ENCODE peak calls at places on chromosomes 6 and 20, in nine cellular contexts. T is IMR-90, P is choroid plexus epithelial cell, U is ovary, H is GM12865, I is AG04450, V is DND-41, G is psoas muscle, Y is A549. F is an unnamed sample.

GRCh38 chr6:10413850-10414765 is 766 bp downstream of the TFAP2A start:
- DNase-seq in G (no peak), V (no peak), U (no peak), Y (peak), H (no peak), T (no peak), I (no peak), P (no peak), F (peak)

GRCh38 chr6:27986928-27987725 is 30.1 kb downstream of the OR2B6 start:
- DNase-seq in G (no peak), I (no peak), Y (no peak), V (no peak), U (no peak), H (no peak), P (peak), T (peak), F (no peak)

GRCh38 chr6:115819506-115819905 is 241.2 kb downstream of the FRK start:
- DNase-seq in I (no peak), T (no peak), U (no peak), H (no peak), G (no peak), V (no peak), P (no peak), Y (no peak), F (no peak)

GRCh38 chr6:42451595-42452170 is at the start of gene TRERF1:
- DNase-seq in H (peak), V (peak), T (peak), G (peak), Y (peak), P (peak), I (peak), U (peak), F (peak)

GRCh38 chr6:111834356-111834755 is 38.9 kb downstream of the FYN start:
- DNase-seq in G (no peak), P (no peak), I (no peak), V (no peak), Y (no peak), T (no peak), U (no peak), H (no peak), F (no peak)

GRCh38 chr6:163260911-163261310 is 153.6 kb upstream of the QKI start:
- DNase-seq in V (no peak), T (no peak), P (no peak), H (no peak), G (no peak), I (no peak), Y (no peak), U (no peak), F (no peak)

GRCh38 chr6:36615018-36615761 is 21.0 kb downstream of the SRSF3 start:
- DNase-seq in I (peak), H (peak), T (peak), G (peak), Y (peak), V (peak), U (peak), P (peak), F (peak)

GRCh38 chr6:157714153-157714490 is 108.9 kb upstream of the SNX9 start:
- DNase-seq in V (no peak), P (peak), Y (no peak), G (no peak), T (peak), H (no peak), I (no peak), U (no peak), F (peak)

GRCh38 chr6:108497883-108498282 is 62.8 kb upstream of the FOXO3 start:
- DNase-seq in T (peak), U (no peak), P (peak), I (no peak), H (peak), Y (peak), V (peak), G (no peak), F (peak)

GRCh38 chr6:19587238-19587942 is 249.8 kb upstream of the ID4 start:
- DNase-seq in P (no peak), I (no peak), T (no peak), U (no peak), G (no peak), Y (no peak), V (no peak), H (no peak), F (no peak)

GRCh38 chr6:27720607-27721580 is 191.3 kb downstream of the OR2B2 start:
- DNase-seq in T (peak), H (peak), G (no peak), P (peak), Y (peak), I (no peak), V (no peak), U (no peak), F (peak)

GRCh38 chr6:73028124-73028766 is 197.1 kb downstream of the KHDC1L start:
- DNase-seq in U (no peak), P (no peak), H (no peak), I (no peak), G (no peak), V (no peak), T (no peak), Y (no peak), F (no peak)

GRCh38 chr20:2640260-2640659 is 12.2 kb upstream of the NOP56 start:
- DNase-seq in G (no peak), T (no peak), H (no peak), U (no peak), Y (no peak), V (no peak), P (no peak), I (no peak), F (no peak)

GRCh38 chr20:13546497-13547131 is 92.1 kb downstream of the TASP1 start:
- DNase-seq in T (peak), V (peak), Y (peak), I (peak), U (peak), P (peak), G (peak), H (peak), F (peak)

GRCh38 chr20:50713677-50714101 is 17.7 kb upstream of the PARD6B start:
- DNase-seq in T (peak), H (no peak), V (no peak), U (peak), Y (no peak), G (no peak), I (no peak), P (peak), F (peak)

GRCh38 chr6:158468666-158469065 is 91.2 kb upstream of the TMEM181 start:
- DNase-seq in Y (no peak), P (no peak), U (no peak), H (no peak), V (no peak), T (no peak), G (no peak), I (no peak), F (no peak)

GRCh38 chr6:167141667-167142432 is 15.9 kb downstream of the GPR31 start:
- DNase-seq in G (no peak), I (no peak), H (peak), V (peak), T (no peak), P (peak), U (peak), Y (peak), F (no peak)

GRCh38 chr20:57460781-57461465 is 64.0 kb downstream of the CTCFL start:
- DNase-seq in G (no peak), P (no peak), I (no peak), U (no peak), T (no peak), Y (no peak), H (no peak), V (no peak), F (no peak)

GRCh38 chr6:146741609-146742008 is 142.8 kb downstream of the ADGB start:
- DNase-seq in V (no peak), G (no peak), T (peak), U (no peak), H (no peak), P (peak), Y (no peak), I (no peak), F (peak)

GRCh38 chr6:37134622-37135191 is 35.2 kb upstream of the PIM1 start:
- DNase-seq in V (no peak), H (no peak), T (peak), Y (peak), U (no peak), G (peak), I (peak), P (peak), F (peak)

GRCh38 chr20:47355489-47356219 is 845 bp downstream of the ZMYND8 start:
- DNase-seq in I (no peak), V (peak), T (no peak), Y (no peak), P (no peak), G (no peak), H (no peak), U (no peak), F (no peak)

GRCh38 chr6:81950877-81951276 is 198.4 kb upstream of the TENT5A start:
- DNase-seq in I (no peak), H (peak), Y (no peak), P (peak), U (no peak), G (no peak), V (no peak), T (peak), F (peak)

GRCh38 chr6:46925563-46926253 is 4.0 kb upstream of the ADGRF5 start:
- DNase-seq in U (no peak), V (no peak), T (peak), P (peak), H (no peak), I (no peak), G (peak), Y (peak), F (peak)

GRCh38 chr20:50496773-50497375 is 13.3 kb upstream of the PTPN1 start:
- DNase-seq in P (no peak), G (no peak), U (no peak), T (no peak), V (no peak), Y (no peak), I (no peak), H (peak), F (peak)

GRCh38 chr6:16639689-16640480 is 121.4 kb downstream of the ATXN1 start:
- DNase-seq in I (peak), H (no peak), Y (peak), P (peak), V (no peak), T (peak), G (no peak), U (no peak), F (peak)

GRCh38 chr6:17361013-17361412 is 32.4 kb upstream of the CAP2 start:
- DNase-seq in H (no peak), P (peak), Y (no peak), U (no peak), I (no peak), G (no peak), T (peak), V (no peak), F (no peak)

GRCh38 chr6:25454141-25454540 is 175.0 kb downstream of the CARMIL1 start:
- DNase-seq in V (no peak), Y (no peak), U (no peak), G (no peak), P (peak), I (no peak), H (no peak), T (peak), F (no peak)

GRCh38 chr20:61516398-61517208 is 264.5 kb downstream of the CDH4 start:
- DNase-seq in G (no peak), P (no peak), T (peak), U (no peak), H (no peak), V (no peak), I (no peak), Y (no peak), F (peak)
- TF ChIP-seq CTCF in G (no peak), P (no peak), T (no peak), U (no peak), H (no peak), V (no peak), I (peak), Y (no peak), F (no peak)

GRCh38 chr20:61371501-61372150 is 119.6 kb downstream of the CDH4 start:
- DNase-seq in H (no peak), T (peak), Y (no peak), G (no peak), V (no peak), I (no peak), P (no peak), U (no peak), F (no peak)

GRCh38 chr20:61373055-61373399 is 121.0 kb downstream of the CDH4 start:
- DNase-seq in I (no peak), Y (no peak), T (no peak), G (no peak), P (no peak), U (no peak), V (no peak), H (no peak), F (no peak)

GRCh38 chr20:61369731-61370520 is 117.9 kb downstream of the CDH4 start:
- DNase-seq in P (no peak), H (no peak), U (no peak), I (no peak), G (no peak), T (no peak), V (no peak), Y (no peak), F (no peak)

GRCh38 chr20:61372151-61373054 is 120.3 kb downstream of the CDH4 start:
- DNase-seq in I (no peak), P (no peak), G (no peak), Y (no peak), V (no peak), T (no peak), H (no peak), U (no peak), F (no peak)

DNA sequence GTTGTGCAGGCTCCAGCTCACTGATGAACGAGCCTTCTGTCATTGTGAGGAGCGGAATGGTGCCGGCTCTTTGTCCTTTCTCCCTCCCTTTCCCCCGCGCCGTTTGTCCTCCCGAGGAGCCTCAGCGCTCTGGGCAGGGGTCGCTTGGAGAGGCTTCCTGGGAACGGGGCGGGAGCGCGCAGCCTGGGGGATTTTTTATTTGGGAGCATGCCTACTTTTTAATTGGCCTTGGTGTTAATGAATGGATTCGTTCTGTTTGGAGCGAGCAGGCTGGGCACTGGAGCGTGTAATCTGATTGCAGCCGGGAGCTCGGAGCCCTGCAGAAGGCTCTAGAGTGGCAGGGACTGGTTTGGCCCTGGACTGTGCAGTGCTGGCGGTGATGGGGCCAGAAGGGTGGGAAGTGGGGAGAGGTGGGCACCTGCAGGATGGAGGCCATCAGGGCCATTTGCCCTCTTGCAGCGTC is 118.8 kb downstream of the CDH4 start:
- DNase-seq in I (no peak), T (no peak), Y (no peak), G (no peak), H (no peak), P (no peak), U (no peak), V (no peak), F (no peak)
- H3K4me3 ChIP-seq in I (no peak), T (no peak), Y (no peak), G (no peak), H (no peak), P (no peak), U (no peak), V (no peak), F (no peak)

DNA sequence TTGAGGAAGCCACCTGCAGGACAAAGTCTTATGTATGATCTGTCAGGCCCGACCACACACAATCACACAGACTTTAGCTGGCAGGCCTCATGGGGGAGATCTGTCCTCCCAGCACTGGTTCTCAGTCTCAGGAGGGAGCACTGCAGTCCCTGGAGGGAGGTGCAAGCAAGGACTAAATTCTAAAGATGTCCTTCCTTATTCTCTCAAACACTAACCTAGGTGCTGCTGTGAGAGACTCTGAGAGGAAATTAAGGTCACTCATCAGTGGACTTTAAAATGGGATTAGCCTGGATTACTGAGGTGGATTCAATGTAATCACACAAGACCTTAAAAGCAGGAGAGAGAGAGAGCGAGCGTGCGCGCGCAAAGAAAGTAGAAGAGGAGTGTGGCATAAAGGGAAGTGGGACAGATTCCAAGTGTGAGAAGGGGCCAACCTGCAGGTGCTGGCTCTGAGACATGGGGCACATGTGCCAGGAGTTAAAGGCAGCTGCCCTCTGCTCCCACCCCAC is 14.3 kb downstream of the GLO1 start:
- DNase-seq in T (no peak), H (peak), U (no peak), I (no peak), Y (no peak), G (no peak), V (no peak), P (no peak), F (no peak)
- TF ChIP-seq CTCF in T (no peak), H (no peak), U (no peak), I (no peak), Y (no peak), G (no peak), V (no peak), P (no peak), F (no peak)

GRCh38 chr6:43627008-43627825 is 1.8 kb downstream of the GTPBP2 start:
- DNase-seq in P (peak), Y (peak), U (peak), I (peak), H (peak), V (no peak), G (peak), T (peak), F (peak)
- H3K4me3 ChIP-seq in P (peak), Y (peak), U (no peak), I (peak), H (peak), V (no peak), G (peak), T (peak), F (peak)

GRCh38 chr20:38239406-38239805 is 21.1 kb downstream of the KIAA1755 start:
- DNase-seq in Y (no peak), P (no peak), U (peak), T (no peak), G (no peak), I (no peak), V (no peak), H (no peak), F (no peak)

GRCh38 chr20:38243617-38244016 is 16.9 kb downstream of the KIAA1755 start:
- DNase-seq in H (no peak), Y (no peak), T (no peak), V (no peak), G (no peak), P (no peak), U (no peak), I (no peak), F (no peak)

GRCh38 chr20:38245753-38246152 is 14.8 kb downstream of the KIAA1755 start:
- DNase-seq in G (no peak), P (no peak), U (peak), V (no peak), H (no peak), T (no peak), I (no peak), Y (no peak), F (no peak)

GRCh38 chr20:38241201-38241600 is 19.3 kb downstream of the KIAA1755 start:
- DNase-seq in G (no peak), U (no peak), I (no peak), T (no peak), Y (no peak), P (no peak), V (no peak), H (no peak), F (no peak)

DNA sequence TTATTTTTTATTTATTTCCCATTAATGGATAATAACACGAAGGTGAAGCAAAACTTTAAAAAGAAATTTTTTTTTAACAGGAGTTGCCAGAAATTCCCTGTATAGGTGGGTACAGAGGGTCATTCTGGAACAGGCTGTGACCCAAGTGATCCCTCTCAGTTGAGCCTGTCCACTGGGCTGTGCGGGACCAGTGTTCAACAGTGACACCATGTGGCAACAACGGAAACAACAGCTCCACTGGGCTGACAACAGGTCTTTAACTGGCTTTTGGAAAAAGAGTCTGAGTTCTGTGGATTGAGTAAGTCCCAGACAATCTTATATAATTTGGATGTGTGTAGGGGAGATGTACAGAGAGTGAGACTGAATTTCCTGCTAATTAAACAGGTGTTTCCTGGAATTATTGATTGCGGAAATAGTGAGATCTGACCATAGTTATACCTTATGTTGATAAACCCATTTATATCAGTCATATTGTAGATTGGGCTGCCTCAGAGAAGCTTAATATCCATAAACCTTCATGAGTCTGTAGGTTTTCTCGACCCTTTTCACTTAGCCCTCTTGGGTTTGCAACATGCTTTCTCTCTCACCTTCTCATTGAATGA is 17.6 kb downstream of the KIAA1755 start:
- DNase-seq in P (peak), H (peak), V (peak), U (no peak), T (no peak), G (no peak), Y (no peak), I (no peak), F (no peak)
- TF ChIP-seq CTCF in P (peak), H (peak), V (peak), U (no peak), T (peak), G (no peak), Y (peak), I (peak), F (peak)

GRCh38 chr6:109892451-109893435 is 85.4 kb upstream of the GPR6 start:
- DNase-seq in U (no peak), G (no peak), Y (no peak), P (no peak), V (no peak), T (no peak), I (no peak), H (no peak), F (no peak)
- H3K4me3 ChIP-seq in U (no peak), G (no peak), Y (no peak), P (no peak), V (no peak), T (no peak), I (no peak), H (no peak), F (no peak)

GRCh38 chr20:49225896-49226295 is 6.7 kb downstream of the DDX27 start:
- DNase-seq in Y (no peak), T (no peak), P (no peak), G (no peak), H (no peak), U (no peak), I (no peak), V (no peak), F (no peak)
- TF ChIP-seq CTCF in Y (no peak), T (no peak), P (peak), G (no peak), H (no peak), U (no peak), I (no peak), V (no peak), F (no peak)

DNA sequence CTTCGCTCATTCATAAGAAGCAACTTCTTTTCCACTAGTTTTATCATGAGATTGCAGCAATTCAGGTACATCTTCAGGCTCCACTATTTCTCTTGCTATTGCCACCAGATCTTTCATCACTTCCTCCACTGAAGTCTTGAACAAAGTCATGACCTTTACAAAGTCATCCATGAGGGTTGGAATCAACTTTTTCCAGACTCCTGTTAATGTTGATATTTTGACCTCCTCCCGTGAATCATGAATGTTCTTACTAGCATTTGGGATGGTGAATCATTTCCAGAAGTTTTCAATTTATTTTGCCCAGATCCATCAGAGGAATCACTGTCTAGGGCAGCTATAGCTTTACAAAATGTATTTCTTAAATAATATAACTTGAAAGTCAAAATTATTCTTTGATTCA is 1.5 kb downstream of the CENPQ start:
- DNase-seq in T (no peak), U (no peak), P (no peak), H (no peak), G (no peak), V (no peak), I (no peak), Y (no peak), F (peak)
- H3K4me3 ChIP-seq in T (no peak), U (no peak), P (no peak), H (peak), G (no peak), V (no peak), I (no peak), Y (no peak), F (no peak)

GRCh38 chr6:33124525-33124901 is 48.7 kb downstream of the HLA-DPB1 start:
- DNase-seq in V (no peak), Y (no peak), G (no peak), H (no peak), T (no peak), I (no peak), U (no peak), P (no peak), F (no peak)

GRCh38 chr6:33126101-33126714 is 50.4 kb downstream of the HLA-DPB1 start:
- DNase-seq in G (peak), U (peak), V (peak), H (peak), P (peak), I (no peak), T (peak), Y (peak), F (peak)

GRCh38 chr6:33123181-33123580 is 47.4 kb downstream of the HLA-DPB1 start:
- DNase-seq in P (no peak), I (no peak), V (no peak), G (no peak), T (no peak), U (no peak), Y (no peak), H (no peak), F (no peak)

GRCh38 chr6:33124947-33125346 is 49.2 kb downstream of the HLA-DPB1 start:
- DNase-seq in Y (no peak), G (no peak), I (no peak), H (no peak), U (no peak), T (no peak), P (no peak), V (no peak), F (no peak)

GRCh38 chr6:33123732-33124524 is 48.1 kb downstream of the HLA-DPB1 start:
- DNase-seq in P (peak), I (no peak), Y (peak), G (no peak), H (peak), V (peak), U (no peak), T (peak), F (peak)
- TF ChIP-seq CTCF in P (peak), I (peak), Y (peak), G (peak), H (peak), V (peak), U (no peak), T (peak), F (peak)

F was measured in foreskin fibroblast.